ENCODE peak calls at places on chromosomes 5 and 9, in five cellular contexts. Y is naive thymus-derived CD4-positive, alpha-beta T cell; C is H1; J is IMR-90; V is ascending aorta. K is an unnamed sample. For H3K4me1, the result is how much of the 10 kb centered on the place peaks cover.

GRCh38 chr9:127694890-127695735 is 11.7 kb upstream of the CFAP157 start:
- DNase-seq in Y (no peak), C (no peak), J (no peak), V (no peak), K (no peak)

GRCh38 chr9:114898741-114899140 is 31.6 kb downstream of the TNFSF8 start:
- DNase-seq in Y (peak), C (no peak), J (no peak), V (no peak), K (no peak)

GRCh38 chr9:15370496-15371464 is 51.9 kb upstream of the SNAPC3 start:
- DNase-seq in Y (no peak), C (no peak), J (no peak), V (no peak), K (no peak)

GRCh38 chr5:138033275-138033808 is 463 bp upstream of the FAM13B start:
- DNase-seq in Y (no peak), C (peak), J (no peak), V (no peak), K (no peak)

GRCh38 chr9:107750741-107751521 is 261.4 kb upstream of the KLF4 start:
- DNase-seq in Y (no peak), C (no peak), J (peak), V (peak), K (no peak)

GRCh38 chr9:75906531-75906930 is 16.1 kb downstream of the PCSK5 start:
- DNase-seq in Y (no peak), C (no peak), J (no peak), V (no peak), K (no peak)

GRCh38 chr5:35466746-35467145 is 150.9 kb upstream of the SPEF2 start:
- DNase-seq in Y (no peak), C (no peak), J (no peak), V (no peak), K (no peak)

GRCh38 chr9:124721109-124721850 is 49.8 kb downstream of the NR6A1 start:
- DNase-seq in Y (no peak), C (no peak), J (peak), V (no peak), K (no peak)

GRCh38 chr5:61330341-61330878 is 1.6 kb upstream of the ZSWIM6 start:
- DNase-seq in Y (no peak), C (no peak), J (peak), V (no peak), K (no peak)

GRCh38 chr5:62922191-62922590 is 343.6 kb downstream of the LRRC70 start:
- DNase-seq in Y (no peak), C (no peak), J (no peak), V (no peak), K (no peak)

GRCh38 chr9:99533421-99533820 is 288.3 kb upstream of the NR4A3 start:
- DNase-seq in Y (no peak), C (no peak), J (no peak), V (no peak), K (no peak)
- H3K4me1 ChIP-seq in Y (under half), C (under half), J (under half), V (under half), K (under half)

DNA sequence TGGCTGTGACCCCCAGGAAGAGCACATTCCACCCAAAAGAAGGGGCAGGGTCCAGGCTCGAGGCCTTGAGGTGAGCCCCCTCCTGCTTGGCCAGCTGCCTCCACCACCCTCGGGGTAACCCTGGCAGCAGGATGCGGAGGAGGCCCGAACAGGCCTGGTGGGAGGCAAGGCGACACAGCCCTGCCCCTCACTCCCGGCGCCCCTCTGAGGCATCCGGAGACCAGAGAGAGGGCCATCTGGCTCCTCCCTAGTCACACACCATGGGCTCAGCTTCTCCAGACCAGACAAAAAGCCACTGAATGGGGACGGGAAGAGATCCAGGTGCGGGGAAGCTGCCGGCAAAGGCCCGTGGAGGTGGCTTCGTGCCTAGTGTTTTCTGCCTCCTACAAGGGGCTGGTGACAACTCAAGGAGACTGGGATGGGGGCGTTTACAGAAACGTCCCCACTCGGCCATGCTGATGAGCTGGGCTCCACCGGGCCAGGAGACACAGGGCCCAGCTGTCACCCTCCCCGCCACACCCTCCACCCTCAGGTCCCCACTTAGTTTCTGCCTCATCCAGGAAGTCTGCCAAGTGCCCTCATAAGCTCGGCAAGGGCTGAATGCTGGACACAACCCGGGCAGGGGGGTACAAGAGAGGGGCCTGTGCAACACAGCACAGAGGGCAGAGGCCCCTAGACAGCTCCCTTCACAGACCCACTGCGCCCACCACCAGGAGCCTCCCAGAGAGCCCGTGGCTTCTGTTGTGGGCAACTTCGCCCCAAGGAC is 41.9 kb downstream of the NACC2 start:
- DNase-seq in Y (no peak), C (no peak), J (no peak), V (no peak), K (no peak)
- H3K4me1 ChIP-seq in Y (under half), C (under half), J (under half), V (under half), K (under half)

DNA sequence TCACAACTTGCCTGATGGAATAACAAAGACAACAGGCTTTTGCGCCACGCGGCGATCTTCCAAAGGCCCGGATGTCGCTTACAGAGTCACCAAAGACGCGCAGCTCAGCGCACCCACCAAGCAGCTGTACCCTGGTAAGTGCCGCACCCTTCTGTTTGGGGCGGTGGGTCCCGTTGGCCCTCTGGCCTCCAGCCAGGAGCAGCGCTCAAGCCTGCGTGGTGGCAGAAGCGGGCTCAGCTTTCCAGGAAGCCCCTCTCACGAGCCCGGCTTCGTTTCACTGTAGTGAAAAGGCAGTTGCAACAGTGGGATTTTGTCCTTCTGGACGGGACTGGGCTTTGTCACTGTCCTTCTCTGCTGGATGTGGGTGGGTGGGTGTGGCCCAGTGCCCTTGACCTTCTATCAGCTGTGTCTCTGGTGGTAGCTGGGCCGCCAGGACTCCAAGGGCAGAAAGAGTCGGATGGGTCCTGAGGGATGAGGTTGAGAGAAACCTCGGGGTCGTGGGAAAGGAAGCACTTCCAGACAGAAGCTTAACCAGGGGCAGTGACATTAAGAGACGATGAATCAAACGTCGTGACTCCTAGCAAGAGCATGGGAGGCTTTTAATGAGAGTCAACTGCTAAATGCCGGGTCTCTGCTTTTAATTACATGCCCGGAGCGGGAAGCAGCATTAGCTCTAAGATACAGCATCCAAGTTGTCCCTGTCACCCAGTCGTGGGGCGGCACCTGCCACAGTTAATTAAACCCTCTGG is 49.5 kb downstream of the COL5A1 start:
- DNase-seq in Y (no peak), C (no peak), J (no peak), V (no peak), K (no peak)
- H3K4me1 ChIP-seq in Y (under half), C (under half), J (under half), V (under half), K (under half)

DNA sequence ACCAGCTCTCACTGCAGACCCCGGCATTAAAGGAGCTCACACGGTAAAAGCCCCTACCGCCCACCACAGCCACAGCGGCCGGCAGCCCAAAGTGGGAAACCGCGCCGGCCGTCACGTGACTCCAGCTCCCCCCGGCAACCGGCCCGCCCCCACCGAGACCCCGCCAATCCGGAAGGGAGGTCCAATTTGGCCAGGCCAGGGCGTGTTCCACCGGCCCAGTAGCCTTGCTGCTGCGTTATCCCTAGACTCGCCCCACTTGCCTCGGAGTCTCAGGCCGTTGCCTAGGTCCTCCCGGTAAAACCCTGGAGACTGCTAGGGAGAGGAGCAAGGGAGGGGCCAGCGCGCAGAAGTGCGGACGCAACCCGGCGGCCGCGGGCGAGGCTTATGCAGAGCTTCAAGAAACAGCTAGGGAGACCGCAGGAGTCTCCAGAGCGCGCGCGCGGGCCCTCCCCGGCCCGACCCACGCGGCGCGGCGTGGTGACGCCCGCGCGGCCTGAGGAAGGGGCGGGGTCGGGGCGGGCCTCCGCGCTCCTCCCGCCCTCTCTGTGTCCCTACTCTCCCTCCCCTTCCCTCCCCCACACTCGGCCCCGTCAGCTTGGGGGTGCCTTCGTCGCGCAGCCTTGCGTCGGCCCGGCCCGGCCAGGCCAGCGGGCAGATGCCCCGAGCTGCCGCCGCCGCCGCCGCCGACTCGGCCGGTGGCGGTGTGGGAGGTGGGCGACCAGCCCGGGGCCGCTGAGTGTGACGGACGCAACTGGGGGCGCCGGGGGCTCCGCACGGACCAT is at the start of gene RIC1:
- DNase-seq in Y (peak), C (peak), J (peak), V (peak), K (peak)
- H3K4me1 ChIP-seq in Y (under half), C (under half), J (under half), V (under half), K (under half)

K was measured in iPS DF 6.9.